ENCODE peak calls at places on chromosomes 7 and 10, in five cellular contexts. R is lower lobe of right lung, F is stomach, N is HCT116, G is GM23338. X is an unnamed sample.

GRCh38 chr7:84629216-84629615 is 434.6 kb upstream of the SEMA3A start:
- DNase-seq in G (no peak), N (no peak), R (no peak), F (no peak), X (no peak)

GRCh38 chr7:125833839-125834238 is 904.2 kb upstream of the POT1 start:
- DNase-seq in F (no peak), G (no peak), R (no peak), N (no peak), X (no peak)

GRCh38 chr7:106807474-106807873 is 57.6 kb upstream of the PIK3CG start:
- DNase-seq in F (no peak), R (no peak), G (no peak), N (no peak), X (no peak)

GRCh38 chr7:137985253-137985896 is 16.5 kb downstream of the CREB3L2 start:
- DNase-seq in F (no peak), R (no peak), N (no peak), G (peak; percentile 30), X (no peak)

GRCh38 chr7:22109761-22110160 is 164.1 kb upstream of the CDCA7L start:
- DNase-seq in F (peak; percentile 51), N (peak; percentile 6), G (peak; percentile 82), R (peak; percentile 56), X (no peak)

GRCh38 chr7:151060113-151060415 is 675 bp downstream of the SLC4A2 start:
- DNase-seq in F (no peak), R (no peak), G (peak; percentile 65), N (no peak), X (no peak)

GRCh38 chr7:7114575-7115291 is 67.6 kb upstream of the C1GALT1 start:
- DNase-seq in F (peak; percentile 46), G (no peak), N (no peak), R (no peak), X (no peak)

GRCh38 chr10:123024540-123024939 is 15.7 kb downstream of the ACADSB start:
- DNase-seq in N (no peak), F (no peak), G (no peak), R (no peak), X (no peak)

GRCh38 chr10:2994562-2994961 is 72.8 kb upstream of the PFKP start:
- DNase-seq in N (no peak), G (no peak), F (no peak), R (no peak), X (no peak)

GRCh38 chr10:60335708-60336107 is 54.0 kb downstream of the ANK3 start:
- DNase-seq in R (no peak), F (no peak), G (peak; percentile 25), N (no peak), X (no peak)

GRCh38 chr10:124384142-124384541 is 34.6 kb downstream of the OAT start:
- DNase-seq in G (no peak), N (no peak), R (no peak), F (peak; percentile 21), X (no peak)

GRCh38 chr7:40230086-40230485 is 95.3 kb downstream of the SUGCT start:
- DNase-seq in R (no peak), N (no peak), F (no peak), G (peak; percentile 43), X (no peak)

GRCh38 chr7:5750026-5750425 is 31.4 kb downstream of the RNF216 start:
- DNase-seq in F (no peak), N (no peak), R (no peak), G (no peak), X (no peak)

GRCh38 chr7:66326501-66327180 is 121.5 kb downstream of the TPST1 start:
- DNase-seq in N (no peak), F (no peak), G (no peak), R (no peak), X (no peak)

GRCh38 chr10:33381897-33382578 is 47.6 kb upstream of the NRP1 start:
- DNase-seq in F (no peak), N (no peak), G (no peak), R (no peak), X (no peak)

GRCh38 chr10:73887038-73888015 is 13.0 kb upstream of the CAMK2G start:
- DNase-seq in G (no peak), R (peak; percentile 71), F (peak; percentile 73), N (peak; percentile 88), X (no peak)

GRCh38 chr7:9711259-9711658 is 1262.4 kb upstream of the PHF14 start:
- DNase-seq in R (no peak), F (no peak), N (no peak), G (no peak), X (no peak)

GRCh38 chr7:82443044-82443800 is at the start of gene CACNA2D1:
- DNase-seq in R (no peak), N (no peak), G (peak; percentile 60), F (peak; percentile 27), X (no peak)

GRCh38 chr10:2970190-2970823 is 97.0 kb upstream of the PFKP start:
- DNase-seq in G (no peak), N (no peak), F (no peak), R (no peak), X (no peak)

GRCh38 chr7:69625798-69626197 is 27.5 kb downstream of the AUTS2 start:
- DNase-seq in F (no peak), G (no peak), N (no peak), R (no peak), X (no peak)

GRCh38 chr7:29593458-29593857 is 29.8 kb downstream of the PRR15 start:
- DNase-seq in F (no peak), N (no peak), R (no peak), G (no peak), X (no peak)

GRCh38 chr7:111866787-111867186 is 304.5 kb upstream of the IMMP2L start:
- DNase-seq in R (no peak), F (no peak), G (no peak), N (no peak), X (no peak)

GRCh38 chr10:124525751-124526600 is 64.4 kb downstream of the LHPP start:
- DNase-seq in R (peak; percentile 41), F (no peak), N (no peak), G (no peak), X (no peak)

GRCh38 chr10:15486404-15486803 is 115.3 kb upstream of the FAM171A1 start:
- DNase-seq in R (no peak), F (no peak), N (no peak), G (no peak), X (no peak)

GRCh38 chr10:28661035-28661434 is 16.3 kb upstream of the BAMBI start:
- DNase-seq in G (no peak), R (no peak), N (no peak), F (no peak), X (no peak)

GRCh38 chr10:73907841-73908517 is 3.0 kb upstream of the PLAU start:
- DNase-seq in G (no peak), N (no peak), F (no peak), R (peak; percentile 67), X (no peak)

GRCh38 chr7:106031271-106032029 is 68.4 kb downstream of the CDHR3 start:
- DNase-seq in N (no peak), F (no peak), R (no peak), G (peak; percentile 43), X (no peak)

GRCh38 chr7:92313055-92313454 is 67.3 kb downstream of the ANKIB1 start:
- DNase-seq in F (no peak), N (no peak), R (no peak), G (no peak), X (no peak)

GRCh38 chr7:27921081-27921836 is 181.3 kb downstream of the TAX1BP1 start:
- DNase-seq in R (no peak), F (no peak), N (peak; percentile 71), G (peak; percentile 79), X (no peak)

GRCh38 chr10:44965651-44966097 is 6.1 kb downstream of the RASSF4 start:
- DNase-seq in G (no peak), F (no peak), R (no peak), N (no peak), X (no peak)

GRCh38 chr7:16007911-16008310 is 321.4 kb upstream of the MEOX2 start:
- DNase-seq in F (no peak), G (no peak), N (no peak), R (no peak), X (no peak)

GRCh38 chr7:100406767-100407166 is 21.7 kb downstream of the ZCWPW1 start:
- DNase-seq in G (no peak), F (no peak), N (no peak), R (no peak), X (no peak)

GRCh38 chr7:155584763-155585531 is 38.6 kb upstream of the CNPY1 start:
- DNase-seq in F (peak; percentile 53), N (no peak), R (no peak), G (no peak), X (no peak)

GRCh38 chr7:50646069-50646468 is 80.9 kb upstream of the DDC start:
- DNase-seq in F (no peak), R (no peak), N (no peak), G (no peak), X (no peak)
- H3K27me3 ChIP-seq in F (no peaks in the 10 kb centered on the region), R (no peaks in the 10 kb centered on the region), N (no peaks in the 10 kb centered on the region), G (no peaks in the 10 kb centered on the region), X (no peaks in the 10 kb centered on the region)

GRCh38 chr10:35422236-35422635 is 85.9 kb downstream of the CCNY start:
- DNase-seq in G (no peak), R (no peak), F (no peak), N (no peak), X (no peak)
- H3K4me3 ChIP-seq in G (no peak overlapping the region), R (no peak overlapping the region), F (no peak overlapping the region), N (no peak overlapping the region), X (no peak overlapping the region)

GRCh38 chr10:49287689-49288340 is 11.2 kb upstream of the C10orf71 start:
- DNase-seq in F (peak; percentile 17), R (no peak), G (no peak), N (no peak), X (no peak)

GRCh38 chr10:49289480-49289879 is 9.5 kb upstream of the C10orf71 start:
- DNase-seq in G (no peak), R (no peak), N (no peak), F (no peak), X (no peak)

GRCh38 chr10:49288341-49289065 is 10.5 kb upstream of the C10orf71 start:
- DNase-seq in G (no peak), R (no peak), N (no peak), F (no peak), X (no peak)

GRCh38 chr10:49290607-49291006 is 8.4 kb upstream of the C10orf71 start:
- DNase-seq in R (no peak), F (no peak), G (no peak), N (no peak), X (no peak)

GRCh38 chr10:49290131-49290530 is 8.8 kb upstream of the C10orf71 start:
- DNase-seq in G (no peak), R (no peak), N (no peak), F (no peak), X (no peak)
- H3K27me3 ChIP-seq in G (no peaks in the 10 kb centered on the region), R (no peaks in the 10 kb centered on the region), N (peaks cover 17% of the 10 kb centered on the region), F (peaks cover 3% of the 10 kb centered on the region), X (no peaks in the 10 kb centered on the region)

DNA sequence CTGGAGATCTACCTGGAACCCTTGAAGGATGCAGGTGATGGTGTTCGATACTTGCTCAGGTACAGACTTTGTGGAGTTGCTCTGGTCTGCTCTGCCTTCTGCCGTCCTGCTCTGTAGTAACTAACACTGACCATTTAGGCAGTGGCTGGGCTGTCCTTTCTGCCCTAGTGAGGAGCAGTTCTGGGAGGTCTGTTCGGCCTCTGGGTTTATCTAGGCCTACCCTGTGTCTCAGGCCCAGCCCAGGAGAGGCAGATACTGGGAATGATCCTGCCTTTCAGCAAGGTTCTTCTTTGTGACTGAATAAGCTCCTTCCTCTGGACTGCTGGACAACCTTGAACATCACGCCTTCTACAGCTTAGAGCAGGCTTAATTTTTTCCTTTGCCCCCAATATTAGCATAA is 1.7 kb downstream of the ZFYVE27 start:
- DNase-seq in R (no peak), N (no peak), G (no peak), F (no peak), X (no peak)
- H3K4me3 ChIP-seq in R (no peak overlapping the region), N (peak overlapping the region; percentile 83), G (peak overlapping the region; percentile 20), F (peak overlapping the region; percentile 84), X (no peak overlapping the region)

X was measured in effector memory CD4-positive, alpha-beta T cell.